ENCODE peak calls at places on chromosomes 4 and X, in five cellular contexts. One of them, this sample, is unnamed.

GRCh38 chr4:24799544-24800272 is 4.3 kb downstream of the SOD3 start:
- DNase-seq in small intestine: no peak
- DNase-seq in stimulated activated CD8-positive, alpha-beta memory T cell treated with anti-CD3 and anti-CD28 coated beads, Interleukin-15, amount 100 ng/mL, for 4 hours: no peak
- DNase-seq in tibial artery: no peak
- DNase-seq in NCI-H1092: no peak
- DNase-seq in this sample: no peak

GRCh38 chrX:133674726-133675470 is 259.6 kb upstream of the GPC4 start:
- DNase-seq in small intestine: peak
- DNase-seq in NCI-H1092: no peak
- DNase-seq in tibial artery: no peak
- DNase-seq in stimulated activated CD8-positive, alpha-beta memory T cell treated with anti-CD3 and anti-CD28 coated beads, Interleukin-15, amount 100 ng/mL, for 4 hours: no peak
- DNase-seq in this sample: no peak

GRCh38 chrX:49230500-49231232 is 2.5 kb downstream of the CACNA1F start:
- DNase-seq in small intestine: peak
- DNase-seq in stimulated activated CD8-positive, alpha-beta memory T cell treated with anti-CD3 and anti-CD28 coated beads, Interleukin-15, amount 100 ng/mL, for 4 hours: peak
- DNase-seq in tibial artery: peak
- DNase-seq in NCI-H1092: no peak
- DNase-seq in this sample: peak

GRCh38 chr4:141630854-141631253 is 5.5 kb upstream of the IL15 start:
- DNase-seq in small intestine: no peak
- DNase-seq in stimulated activated CD8-positive, alpha-beta memory T cell treated with anti-CD3 and anti-CD28 coated beads, Interleukin-15, amount 100 ng/mL, for 4 hours: no peak
- DNase-seq in tibial artery: no peak
- DNase-seq in NCI-H1092: no peak
- DNase-seq in this sample: no peak

GRCh38 chrX:5957506-5957905 is 271.2 kb downstream of the NLGN4X start:
- DNase-seq in small intestine: no peak
- DNase-seq in NCI-H1092: no peak
- DNase-seq in tibial artery: no peak
- DNase-seq in stimulated activated CD8-positive, alpha-beta memory T cell treated with anti-CD3 and anti-CD28 coated beads, Interleukin-15, amount 100 ng/mL, for 4 hours: no peak
- DNase-seq in this sample: no peak

GRCh38 chrX:31706456-31706855 is 634.6 kb upstream of the FTHL17 start:
- DNase-seq in NCI-H1092: no peak
- DNase-seq in stimulated activated CD8-positive, alpha-beta memory T cell treated with anti-CD3 and anti-CD28 coated beads, Interleukin-15, amount 100 ng/mL, for 4 hours: no peak
- DNase-seq in small intestine: peak
- DNase-seq in tibial artery: no peak
- DNase-seq in this sample: no peak

GRCh38 chr4:181877329-181877848 is 365.8 kb upstream of the TENM3 start:
- DNase-seq in NCI-H1092: no peak
- DNase-seq in stimulated activated CD8-positive, alpha-beta memory T cell treated with anti-CD3 and anti-CD28 coated beads, Interleukin-15, amount 100 ng/mL, for 4 hours: no peak
- DNase-seq in small intestine: no peak
- DNase-seq in tibial artery: no peak
- DNase-seq in this sample: no peak

GRCh38 chrX:153637121-153638040 is 9.6 kb upstream of the DUSP9 start:
- DNase-seq in tibial artery: peak
- DNase-seq in small intestine: no peak
- DNase-seq in NCI-H1092: no peak
- DNase-seq in stimulated activated CD8-positive, alpha-beta memory T cell treated with anti-CD3 and anti-CD28 coated beads, Interleukin-15, amount 100 ng/mL, for 4 hours: no peak
- DNase-seq in this sample: no peak

GRCh38 chr4:143302526-143302925 is 34.1 kb upstream of the GAB1 start:
- DNase-seq in tibial artery: no peak
- DNase-seq in stimulated activated CD8-positive, alpha-beta memory T cell treated with anti-CD3 and anti-CD28 coated beads, Interleukin-15, amount 100 ng/mL, for 4 hours: no peak
- DNase-seq in small intestine: no peak
- DNase-seq in NCI-H1092: no peak
- DNase-seq in this sample: no peak

GRCh38 chr4:17698116-17698515 is 83.3 kb downstream of the FAM184B start:
- DNase-seq in tibial artery: no peak
- DNase-seq in small intestine: no peak
- DNase-seq in NCI-H1092: no peak
- DNase-seq in stimulated activated CD8-positive, alpha-beta memory T cell treated with anti-CD3 and anti-CD28 coated beads, Interleukin-15, amount 100 ng/mL, for 4 hours: no peak
- DNase-seq in this sample: no peak

GRCh38 chr4:24477919-24478318 is 106.4 kb downstream of the DHX15 start:
- DNase-seq in NCI-H1092: no peak
- DNase-seq in small intestine: no peak
- DNase-seq in tibial artery: no peak
- DNase-seq in stimulated activated CD8-positive, alpha-beta memory T cell treated with anti-CD3 and anti-CD28 coated beads, Interleukin-15, amount 100 ng/mL, for 4 hours: no peak
- DNase-seq in this sample: no peak

GRCh38 chr4:154234576-154234975 is 257.0 kb downstream of the DCHS2 start:
- DNase-seq in stimulated activated CD8-positive, alpha-beta memory T cell treated with anti-CD3 and anti-CD28 coated beads, Interleukin-15, amount 100 ng/mL, for 4 hours: no peak
- DNase-seq in small intestine: no peak
- DNase-seq in tibial artery: no peak
- DNase-seq in NCI-H1092: no peak
- DNase-seq in this sample: no peak

GRCh38 chr4:97987019-97987648 is 156.1 kb downstream of the STPG2 start:
- DNase-seq in small intestine: peak
- DNase-seq in stimulated activated CD8-positive, alpha-beta memory T cell treated with anti-CD3 and anti-CD28 coated beads, Interleukin-15, amount 100 ng/mL, for 4 hours: no peak
- DNase-seq in tibial artery: no peak
- DNase-seq in NCI-H1092: no peak
- DNase-seq in this sample: no peak

GRCh38 chrX:3712870-3713224 is 602 bp downstream of the PRKX start:
- DNase-seq in tibial artery: no peak
- DNase-seq in stimulated activated CD8-positive, alpha-beta memory T cell treated with anti-CD3 and anti-CD28 coated beads, Interleukin-15, amount 100 ng/mL, for 4 hours: no peak
- DNase-seq in NCI-H1092: no peak
- DNase-seq in small intestine: peak
- DNase-seq in this sample: no peak

GRCh38 chrX:148885203-148885602 is 384.8 kb downstream of the AFF2 start:
- DNase-seq in NCI-H1092: no peak
- DNase-seq in tibial artery: no peak
- DNase-seq in stimulated activated CD8-positive, alpha-beta memory T cell treated with anti-CD3 and anti-CD28 coated beads, Interleukin-15, amount 100 ng/mL, for 4 hours: no peak
- DNase-seq in small intestine: no peak
- DNase-seq in this sample: no peak

GRCh38 chr4:16136321-16136720 is 52.5 kb upstream of the PROM1 start:
- DNase-seq in tibial artery: no peak
- DNase-seq in small intestine: no peak
- DNase-seq in stimulated activated CD8-positive, alpha-beta memory T cell treated with anti-CD3 and anti-CD28 coated beads, Interleukin-15, amount 100 ng/mL, for 4 hours: no peak
- DNase-seq in NCI-H1092: no peak
- DNase-seq in this sample: no peak

GRCh38 chr4:147683172-147683571 is 791 bp downstream of the PRMT9 start:
- DNase-seq in NCI-H1092: no peak
- DNase-seq in stimulated activated CD8-positive, alpha-beta memory T cell treated with anti-CD3 and anti-CD28 coated beads, Interleukin-15, amount 100 ng/mL, for 4 hours: no peak
- DNase-seq in small intestine: peak
- DNase-seq in tibial artery: no peak
- DNase-seq in this sample: no peak

GRCh38 chrX:19554786-19555185 is 39.5 kb upstream of the MAP3K15 start:
- DNase-seq in small intestine: no peak
- DNase-seq in tibial artery: no peak
- DNase-seq in NCI-H1092: no peak
- DNase-seq in stimulated activated CD8-positive, alpha-beta memory T cell treated with anti-CD3 and anti-CD28 coated beads, Interleukin-15, amount 100 ng/mL, for 4 hours: no peak
- DNase-seq in this sample: no peak

GRCh38 chrX:103565752-103566151 is 19.6 kb upstream of the TCEAL4 start:
- DNase-seq in NCI-H1092: no peak
- DNase-seq in stimulated activated CD8-positive, alpha-beta memory T cell treated with anti-CD3 and anti-CD28 coated beads, Interleukin-15, amount 100 ng/mL, for 4 hours: no peak
- DNase-seq in small intestine: no peak
- DNase-seq in tibial artery: no peak
- DNase-seq in this sample: no peak

GRCh38 chr4:158850800-158851644 is 82.2 kb downstream of the FNIP2 start:
- DNase-seq in small intestine: peak
- DNase-seq in stimulated activated CD8-positive, alpha-beta memory T cell treated with anti-CD3 and anti-CD28 coated beads, Interleukin-15, amount 100 ng/mL, for 4 hours: no peak
- DNase-seq in tibial artery: no peak
- DNase-seq in NCI-H1092: no peak
- DNase-seq in this sample: no peak

GRCh38 chr4:6333301-6334202 is 63.9 kb downstream of the WFS1 start:
- DNase-seq in stimulated activated CD8-positive, alpha-beta memory T cell treated with anti-CD3 and anti-CD28 coated beads, Interleukin-15, amount 100 ng/mL, for 4 hours: no peak
- DNase-seq in NCI-H1092: no peak
- DNase-seq in small intestine: no peak
- DNase-seq in tibial artery: no peak
- DNase-seq in this sample: no peak

GRCh38 chrX:80812176-80812575 is 2.5 kb upstream of the BRWD3 start:
- DNase-seq in small intestine: peak
- DNase-seq in tibial artery: no peak
- DNase-seq in NCI-H1092: no peak
- DNase-seq in stimulated activated CD8-positive, alpha-beta memory T cell treated with anti-CD3 and anti-CD28 coated beads, Interleukin-15, amount 100 ng/mL, for 4 hours: no peak
- DNase-seq in this sample: no peak

GRCh38 chr4:103634236-103634635 is 85.5 kb downstream of the TACR3 start:
- DNase-seq in tibial artery: no peak
- DNase-seq in stimulated activated CD8-positive, alpha-beta memory T cell treated with anti-CD3 and anti-CD28 coated beads, Interleukin-15, amount 100 ng/mL, for 4 hours: no peak
- DNase-seq in small intestine: no peak
- DNase-seq in NCI-H1092: no peak
- DNase-seq in this sample: no peak

GRCh38 chr4:147747787-147748454 is 16.0 kb downstream of the ARHGAP10 start:
- DNase-seq in stimulated activated CD8-positive, alpha-beta memory T cell treated with anti-CD3 and anti-CD28 coated beads, Interleukin-15, amount 100 ng/mL, for 4 hours: no peak
- DNase-seq in tibial artery: no peak
- DNase-seq in small intestine: peak
- DNase-seq in NCI-H1092: no peak
- DNase-seq in this sample: no peak

GRCh38 chr4:156889616-156890594 is 81.7 kb downstream of the PDGFC start:
- DNase-seq in stimulated activated CD8-positive, alpha-beta memory T cell treated with anti-CD3 and anti-CD28 coated beads, Interleukin-15, amount 100 ng/mL, for 4 hours: no peak
- DNase-seq in small intestine: no peak
- DNase-seq in tibial artery: peak
- DNase-seq in NCI-H1092: no peak
- DNase-seq in this sample: no peak

GRCh38 chr4:57612279-57612678 is 502.1 kb upstream of the IGFBP7 start:
- DNase-seq in tibial artery: no peak
- DNase-seq in small intestine: no peak
- DNase-seq in NCI-H1092: no peak
- DNase-seq in stimulated activated CD8-positive, alpha-beta memory T cell treated with anti-CD3 and anti-CD28 coated beads, Interleukin-15, amount 100 ng/mL, for 4 hours: no peak
- DNase-seq in this sample: no peak

GRCh38 chr4:173490817-173491518 is 39.1 kb downstream of the HAND2 start:
- DNase-seq in stimulated activated CD8-positive, alpha-beta memory T cell treated with anti-CD3 and anti-CD28 coated beads, Interleukin-15, amount 100 ng/mL, for 4 hours: no peak
- DNase-seq in small intestine: peak
- DNase-seq in NCI-H1092: no peak
- DNase-seq in tibial artery: peak
- DNase-seq in this sample: no peak

GRCh38 chrX:81377329-81377728 is 175.4 kb downstream of the SH3BGRL start:
- DNase-seq in tibial artery: no peak
- DNase-seq in NCI-H1092: no peak
- DNase-seq in small intestine: peak
- DNase-seq in stimulated activated CD8-positive, alpha-beta memory T cell treated with anti-CD3 and anti-CD28 coated beads, Interleukin-15, amount 100 ng/mL, for 4 hours: no peak
- DNase-seq in this sample: no peak

GRCh38 chr4:111652206-111652605 is 493.0 kb upstream of the FAM241A start:
- DNase-seq in tibial artery: no peak
- DNase-seq in stimulated activated CD8-positive, alpha-beta memory T cell treated with anti-CD3 and anti-CD28 coated beads, Interleukin-15, amount 100 ng/mL, for 4 hours: no peak
- DNase-seq in small intestine: no peak
- DNase-seq in NCI-H1092: no peak
- DNase-seq in this sample: no peak

GRCh38 chr4:11512861-11513260 is 84.2 kb upstream of the HS3ST1 start:
- DNase-seq in small intestine: no peak
- DNase-seq in tibial artery: no peak
- DNase-seq in NCI-H1092: no peak
- DNase-seq in stimulated activated CD8-positive, alpha-beta memory T cell treated with anti-CD3 and anti-CD28 coated beads, Interleukin-15, amount 100 ng/mL, for 4 hours: no peak
- DNase-seq in this sample: no peak

GRCh38 chrX:42269186-42269585 is 345.8 kb upstream of the CASK start:
- DNase-seq in tibial artery: no peak
- DNase-seq in small intestine: no peak
- DNase-seq in NCI-H1092: no peak
- DNase-seq in stimulated activated CD8-positive, alpha-beta memory T cell treated with anti-CD3 and anti-CD28 coated beads, Interleukin-15, amount 100 ng/mL, for 4 hours: no peak
- DNase-seq in this sample: no peak

GRCh38 chr4:40628888-40629287 is 776 bp downstream of the RBM47 start:
- DNase-seq in NCI-H1092: no peak
- DNase-seq in tibial artery: no peak
- DNase-seq in small intestine: peak
- DNase-seq in stimulated activated CD8-positive, alpha-beta memory T cell treated with anti-CD3 and anti-CD28 coated beads, Interleukin-15, amount 100 ng/mL, for 4 hours: no peak
- DNase-seq in this sample: no peak

GRCh38 chrX:149572743-149573142 is 14.5 kb downstream of the MAGEA9B start:
- DNase-seq in stimulated activated CD8-positive, alpha-beta memory T cell treated with anti-CD3 and anti-CD28 coated beads, Interleukin-15, amount 100 ng/mL, for 4 hours: no peak
- DNase-seq in NCI-H1092: no peak
- DNase-seq in tibial artery: no peak
- DNase-seq in small intestine: no peak
- DNase-seq in this sample: no peak

GRCh38 chrX:44943007-44943406 is 70.0 kb downstream of the KDM6A start:
- DNase-seq in tibial artery: no peak
- DNase-seq in small intestine: no peak
- DNase-seq in stimulated activated CD8-positive, alpha-beta memory T cell treated with anti-CD3 and anti-CD28 coated beads, Interleukin-15, amount 100 ng/mL, for 4 hours: no peak
- DNase-seq in NCI-H1092: no peak
- DNase-seq in this sample: no peak

GRCh38 chr4:100246697-100247096 is 56.4 kb upstream of the DDIT4L start:
- DNase-seq in tibial artery: no peak
- DNase-seq in stimulated activated CD8-positive, alpha-beta memory T cell treated with anti-CD3 and anti-CD28 coated beads, Interleukin-15, amount 100 ng/mL, for 4 hours: no peak
- DNase-seq in small intestine: no peak
- DNase-seq in NCI-H1092: no peak
- DNase-seq in this sample: no peak

GRCh38 chrX:20527041-20527440 is 260.3 kb upstream of the RPS6KA3 start:
- DNase-seq in stimulated activated CD8-positive, alpha-beta memory T cell treated with anti-CD3 and anti-CD28 coated beads, Interleukin-15, amount 100 ng/mL, for 4 hours: no peak
- DNase-seq in small intestine: no peak
- DNase-seq in tibial artery: no peak
- DNase-seq in NCI-H1092: no peak
- DNase-seq in this sample: no peak

GRCh38 chrX:85922821-85923220 is 124.5 kb downstream of the CHM start:
- DNase-seq in NCI-H1092: no peak
- DNase-seq in stimulated activated CD8-positive, alpha-beta memory T cell treated with anti-CD3 and anti-CD28 coated beads, Interleukin-15, amount 100 ng/mL, for 4 hours: no peak
- DNase-seq in small intestine: no peak
- DNase-seq in tibial artery: no peak
- DNase-seq in this sample: no peak

GRCh38 chr4:165834116-165834515 is 38.9 kb upstream of the TLL1 start:
- DNase-seq in NCI-H1092: no peak
- DNase-seq in stimulated activated CD8-positive, alpha-beta memory T cell treated with anti-CD3 and anti-CD28 coated beads, Interleukin-15, amount 100 ng/mL, for 4 hours: no peak
- DNase-seq in small intestine: no peak
- DNase-seq in tibial artery: no peak
- DNase-seq in this sample: no peak

GRCh38 chr4:91826186-91826585 is 477.6 kb upstream of the GRID2 start:
- DNase-seq in stimulated activated CD8-positive, alpha-beta memory T cell treated with anti-CD3 and anti-CD28 coated beads, Interleukin-15, amount 100 ng/mL, for 4 hours: no peak
- DNase-seq in tibial artery: no peak
- DNase-seq in small intestine: no peak
- DNase-seq in NCI-H1092: no peak
- DNase-seq in this sample: no peak

GRCh38 chr4:78004270-78004669 is 52.9 kb upstream of the FRAS1 start:
- DNase-seq in tibial artery: no peak
- DNase-seq in stimulated activated CD8-positive, alpha-beta memory T cell treated with anti-CD3 and anti-CD28 coated beads, Interleukin-15, amount 100 ng/mL, for 4 hours: no peak
- DNase-seq in small intestine: no peak
- DNase-seq in NCI-H1092: no peak
- DNase-seq in this sample: no peak

This sample was measured in esophagus squamous epithelium.